ENCODE peak calls at places on chromosomes 2 and 18, in four cellular contexts. I, E, T and V are unnamed samples.

GRCh38 chr18:48153641-48154481 is 223.4 kb upstream of the SMAD2 start:
- DNase-seq in I (no peak), E (peak; percentile 48), T (peak; percentile 85), V (peak; percentile 26)

GRCh38 chr18:5413447-5413846 is 117.9 kb upstream of the ZBTB14 start:
- DNase-seq in I (no peak), E (no peak), T (no peak), V (no peak)

GRCh38 chr2:28729698-28730097 is 21.9 kb upstream of the PPP1CB start:
- DNase-seq in I (no peak), E (no peak), T (no peak), V (no peak)

GRCh38 chr2:136116813-136117390 is 1.0 kb downstream of the CXCR4 start:
- DNase-seq in I (no peak), E (no peak), T (no peak), V (no peak)

GRCh38 chr18:35436076-35436649 is 59.0 kb upstream of the ZNF396 start:
- DNase-seq in I (no peak), E (no peak), T (no peak), V (no peak)

GRCh38 chr2:98601532-98602132 is 6.7 kb downstream of the COA5 start:
- DNase-seq in I (no peak), E (peak; percentile 45), T (peak; percentile 53), V (peak; percentile 42)

GRCh38 chr2:144835634-144836351 is 315.9 kb upstream of the ZEB2 start:
- DNase-seq in I (no peak), E (no peak), T (peak; percentile 59), V (peak; percentile 67)

GRCh38 chr2:137333386-137333972 is 568.1 kb downstream of the THSD7B start:
- DNase-seq in I (no peak), E (peak; percentile 33), T (peak; percentile 41), V (peak; percentile 12)

GRCh38 chr2:215324811-215325210 is 13.0 kb downstream of the ATIC start:
- DNase-seq in I (no peak), E (no peak), T (no peak), V (no peak)

GRCh38 chr2:85213893-85214512 is 80.8 kb downstream of the TCF7L1 start:
- DNase-seq in I (no peak), E (no peak), T (no peak), V (no peak)

GRCh38 chr2:173059941-173060575 is 15.6 kb upstream of the MAP3K20 start:
- DNase-seq in I (no peak), E (no peak), T (peak; percentile 67), V (no peak)

GRCh38 chr2:176188218-176188968 is at the start of gene HOXD1:
- DNase-seq in I (no peak), E (no peak), T (no peak), V (no peak)

GRCh38 chr2:168237741-168238140 is 9.7 kb downstream of the STK39 start:
- DNase-seq in I (no peak), E (no peak), T (no peak), V (peak; percentile 17)

GRCh38 chr2:59385971-59386370 is 1144.8 kb upstream of the FANCL start:
- DNase-seq in I (no peak), E (no peak), T (no peak), V (no peak)

GRCh38 chr2:217108575-217109027 is 248.7 kb upstream of the TNP1 start:
- DNase-seq in I (no peak), E (no peak), T (no peak), V (no peak)

GRCh38 chr2:209208211-209208610 is 215.6 kb upstream of the MAP2 start:
- DNase-seq in I (peak; percentile 18), E (no peak), T (peak; percentile 54), V (peak; percentile 16)

GRCh38 chr2:214648520-214648919 is 161.0 kb downstream of the BARD1 start:
- DNase-seq in I (no peak), E (no peak), T (no peak), V (no peak)

GRCh38 chr2:236608710-236609109 is 39.1 kb downstream of the ACKR3 start:
- DNase-seq in I (no peak), E (no peak), T (no peak), V (no peak)

GRCh38 chr2:223076573-223076972 is 24.6 kb downstream of the KCNE4 start:
- DNase-seq in I (no peak), E (peak; percentile 72), T (peak; percentile 30), V (peak; percentile 66)

GRCh38 chr2:29082804-29083495 is 8.6 kb upstream of the PCARE start:
- DNase-seq in I (no peak), E (no peak), T (no peak), V (no peak)

GRCh38 chr2:176435691-176436215 is 166.5 kb downstream of the MTX2 start:
- DNase-seq in I (no peak), E (no peak), T (no peak), V (no peak)

GRCh38 chr2:64750817-64751285 is 97.1 kb upstream of the SERTAD2 start:
- DNase-seq in I (peak; percentile 75), E (peak; percentile 98), T (peak; percentile 99), V (peak; percentile 100)

GRCh38 chr2:119704670-119705120 is 25.7 kb downstream of the TMEM177 start:
- DNase-seq in I (no peak), E (peak; percentile 37), T (no peak), V (peak; percentile 31)

GRCh38 chr2:101759162-101759561 is 61.7 kb downstream of the MAP4K4 start:
- DNase-seq in I (no peak), E (peak; percentile 81), T (peak; percentile 81), V (peak; percentile 97)

GRCh38 chr18:68448736-68449135 is 266.2 kb downstream of the TMX3 start:
- DNase-seq in I (no peak), E (no peak), T (peak; percentile 39), V (peak; percentile 57)